ENCODE peak calls at places on chromosomes 1 and 21, in five cellular contexts. D is breast epithelium; S is mammary epithelial cell; W is sigmoid colon; Y is CD4-positive, CD25-positive, alpha-beta regulatory T cell. L is an unnamed sample.

GRCh38 chr1:5847013-5847654 is 145.1 kb downstream of the NPHP4 start:
- DNase-seq in S (no peak), D (no peak), W (no peak), Y (no peak), L (no peak)

GRCh38 chr1:56362994-56363770 is 216.2 kb downstream of the PLPP3 start:
- DNase-seq in S (no peak), D (no peak), W (no peak), Y (no peak), L (no peak)

GRCh38 chr1:99557556-99558256 is 88.2 kb upstream of the PALMD start:
- DNase-seq in S (peak; percentile 81), D (no peak), W (no peak), Y (no peak), L (no peak)

GRCh38 chr1:36224537-36225297 is 474 bp downstream of the THRAP3 start:
- DNase-seq in S (peak; percentile 87), Y (no peak), D (no peak), W (peak; percentile 92), L (peak; percentile 83)

GRCh38 chr1:78760858-78761257 is 111.2 kb downstream of the IFI44 start:
- DNase-seq in D (no peak), Y (no peak), W (no peak), S (no peak), L (no peak)

GRCh38 chr1:32321712-32322291 is 14.2 kb downstream of the MARCKSL1 start:
- DNase-seq in S (no peak), W (peak; percentile 14), Y (no peak), D (no peak), L (no peak)

GRCh38 chr1:55428944-55429931 is 214.1 kb upstream of the USP24 start:
- DNase-seq in D (peak; percentile 19), S (peak; percentile 95), W (peak; percentile 70), Y (no peak), L (no peak)

GRCh38 chr1:3063379-3064295 is 5.4 kb upstream of the PRDM16 start:
- DNase-seq in D (no peak), Y (no peak), W (peak; percentile 56), S (no peak), L (no peak)

GRCh38 chr1:117631761-117632160 is 25.9 kb downstream of the TENT5C start:
- DNase-seq in S (no peak), D (no peak), W (no peak), Y (no peak), L (no peak)

GRCh38 chr1:53956308-53957168 is 10.4 kb downstream of the LRRC42 start:
- DNase-seq in Y (no peak), S (peak; percentile 14), W (no peak), D (no peak), L (no peak)
- H3K27ac ChIP-seq in Y (no peak overlapping the region), S (peak overlapping the region; percentile 82), W (peak overlapping the region; percentile 24), D (peak overlapping the region; percentile 64), L (no peak overlapping the region)

DNA sequence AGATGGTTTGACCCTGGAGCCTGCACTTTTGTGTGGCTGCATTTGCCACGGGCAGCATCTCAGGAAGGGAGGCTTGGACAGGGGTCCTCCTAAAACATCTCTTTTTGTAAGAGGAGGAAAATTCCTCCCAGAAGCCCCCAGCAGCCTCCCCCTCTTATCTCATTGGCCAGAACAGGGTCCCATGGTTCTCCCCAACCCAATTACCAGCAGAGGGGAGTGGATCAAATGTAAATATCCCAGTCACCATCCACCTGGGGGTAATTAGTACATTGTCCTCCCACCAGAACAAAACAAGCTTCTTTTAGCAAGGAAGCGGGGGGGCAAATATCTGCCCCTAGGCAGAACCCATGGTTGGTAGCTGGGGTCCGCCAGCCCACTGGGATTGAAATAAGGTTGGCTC is 44.7 kb upstream of the TENT5B start:
- DNase-seq in D (no peak), Y (no peak), S (no peak), W (no peak), L (no peak)
- H3K27ac ChIP-seq in D (peak overlapping the region; percentile 86), Y (no peak overlapping the region), S (no peak overlapping the region), W (peak overlapping the region; percentile 44), L (no peak overlapping the region)

DNA sequence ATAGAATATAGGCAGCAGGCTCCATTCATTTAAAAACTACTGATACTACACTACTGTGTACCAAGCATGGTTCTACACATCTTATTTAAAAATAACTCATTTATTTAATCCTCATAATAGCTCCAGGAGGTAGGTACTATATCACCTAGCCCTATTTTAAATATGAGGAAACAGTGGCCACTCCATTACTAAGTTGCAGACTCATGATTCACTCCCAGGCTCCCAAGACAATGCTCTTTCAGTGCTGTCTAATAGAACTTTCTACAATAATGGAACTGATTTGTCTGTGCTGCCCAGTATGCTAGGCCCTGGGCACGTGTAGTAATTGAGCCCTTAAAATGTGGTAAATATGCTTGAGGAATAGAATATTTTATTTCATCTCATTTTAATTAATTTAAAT is 357.1 kb downstream of the LTN1 start:
- DNase-seq in W (no peak), Y (no peak), S (peak; percentile 37), D (no peak), L (no peak)
- H3K27ac ChIP-seq in W (no peak overlapping the region), Y (no peak overlapping the region), S (peak overlapping the region; percentile 98), D (no peak overlapping the region), L (no peak overlapping the region)

GRCh38 chr1:110348050-110348449 is 8.9 kb downstream of the RBM15 start:
- DNase-seq in S (no peak), Y (no peak), D (no peak), W (no peak), L (no peak)

GRCh38 chr1:110348771-110349170 is 9.6 kb downstream of the RBM15 start:
- DNase-seq in W (no peak), Y (no peak), S (no peak), D (no peak), L (no peak)

GRCh38 chr1:110347182-110347893 is 8.2 kb downstream of the RBM15 start:
- DNase-seq in S (no peak), Y (no peak), W (no peak), D (no peak), L (no peak)

GRCh38 chr1:110346690-110347089 is 7.5 kb downstream of the RBM15 start:
- DNase-seq in S (no peak), Y (no peak), D (no peak), W (no peak), L (no peak)

GRCh38 chr1:110350360-110350759 is 11.2 kb downstream of the RBM15 start:
- DNase-seq in D (no peak), Y (no peak), S (no peak), W (no peak), L (no peak)
- H3K27ac ChIP-seq in D (no peak overlapping the region), Y (no peak overlapping the region), S (no peak overlapping the region), W (no peak overlapping the region), L (no peak overlapping the region)

GRCh38 chr1:218676991-218677390 is 331.9 kb downstream of the TGFB2 start:
- DNase-seq in D (no peak), W (no peak), S (no peak), Y (no peak), L (no peak)

GRCh38 chr1:218674280-218674773 is 329.2 kb downstream of the TGFB2 start:
- DNase-seq in S (no peak), W (no peak), D (no peak), Y (no peak), L (no peak)

GRCh38 chr1:218683224-218683623 is 338.1 kb downstream of the TGFB2 start:
- DNase-seq in W (no peak), Y (no peak), S (no peak), D (no peak), L (no peak)

GRCh38 chr1:218679391-218679790 is 334.3 kb downstream of the TGFB2 start:
- DNase-seq in Y (no peak), D (no peak), S (no peak), W (no peak), L (no peak)

DNA sequence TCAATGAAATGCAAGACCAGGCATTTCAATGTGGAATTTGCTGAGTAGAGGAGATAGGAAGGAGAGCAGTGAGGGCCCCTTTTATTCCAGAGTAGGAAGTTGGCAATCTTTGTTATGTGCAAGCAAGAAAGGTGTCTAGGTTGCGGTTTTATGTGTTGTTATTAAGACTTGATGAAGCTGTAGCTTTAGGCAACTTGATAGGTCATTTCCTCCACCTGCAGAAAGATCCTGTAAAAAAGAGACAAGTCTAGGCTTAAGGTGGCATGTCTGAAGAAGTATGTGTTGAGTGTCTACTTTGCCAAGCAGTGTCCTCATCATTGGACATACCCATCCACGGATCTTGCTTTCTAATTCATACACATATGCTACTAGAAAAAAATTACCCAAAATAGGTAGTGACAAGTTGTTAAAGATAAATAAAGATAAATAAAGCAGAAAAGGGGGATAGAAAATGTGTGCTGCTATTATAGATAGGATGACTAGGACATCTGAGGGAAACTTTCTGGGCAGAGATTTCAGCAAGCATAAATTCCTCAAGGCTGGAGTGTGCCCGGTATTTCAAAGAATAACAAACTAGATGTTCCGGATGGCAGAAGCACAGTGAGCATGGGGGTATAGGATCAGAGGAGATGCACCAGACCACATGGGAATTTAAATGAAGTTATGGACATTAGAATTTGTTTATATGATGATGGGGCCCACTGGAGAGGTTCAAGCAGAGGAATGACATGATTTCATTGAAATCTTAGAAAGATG is 335.0 kb downstream of the TGFB2 start:
- DNase-seq in S (peak; percentile 63), D (no peak), Y (no peak), W (no peak), L (no peak)
- H3K27ac ChIP-seq in S (peak overlapping the region; percentile 76), D (no peak overlapping the region), Y (no peak overlapping the region), W (peak overlapping the region; percentile 25), L (no peak overlapping the region)

GRCh38 chr21:44695176-44695575 is 1.8 kb upstream of the KRTAP10-12 start:
- DNase-seq in D (no peak), Y (no peak), W (no peak), S (no peak), L (no peak)
- H3K27ac ChIP-seq in D (no peak overlapping the region), Y (no peak overlapping the region), W (no peak overlapping the region), S (no peak overlapping the region), L (no peak overlapping the region)

GRCh38 chr1:39827201-39827600 is 38.5 kb upstream of the BMP8B start:
- DNase-seq in D (no peak), Y (no peak), W (no peak), S (no peak), L (no peak)

GRCh38 chr1:39828734-39829133 is 40.1 kb upstream of the BMP8B start:
- DNase-seq in D (no peak), Y (no peak), W (no peak), S (peak; percentile 27), L (no peak)

GRCh38 chr1:39822146-39822545 is 33.5 kb upstream of the BMP8B start:
- DNase-seq in W (no peak), Y (no peak), D (no peak), S (no peak), L (no peak)

GRCh38 chr1:39826583-39826982 is 37.9 kb upstream of the BMP8B start:
- DNase-seq in S (no peak), D (no peak), W (no peak), Y (no peak), L (no peak)

GRCh38 chr1:39825432-39825941 is 36.8 kb upstream of the BMP8B start:
- DNase-seq in S (no peak), W (no peak), Y (no peak), D (no peak), L (no peak)
- H3K27ac ChIP-seq in S (no peak overlapping the region), W (no peak overlapping the region), Y (no peak overlapping the region), D (no peak overlapping the region), L (no peak overlapping the region)

GRCh38 chr1:161718559-161719324 is 2.6 kb upstream of the FCRLB start:
- DNase-seq in S (no peak), D (no peak), W (no peak), Y (no peak), L (no peak)
- H3K27ac ChIP-seq in S (no peak overlapping the region), D (no peak overlapping the region), W (no peak overlapping the region), Y (no peak overlapping the region), L (no peak overlapping the region)

GRCh38 chr1:66525086-66525485 is 8.9 kb upstream of the SGIP1 start:
- DNase-seq in Y (no peak), D (no peak), W (no peak), S (no peak), L (no peak)
- H3K27ac ChIP-seq in Y (no peak overlapping the region), D (no peak overlapping the region), W (no peak overlapping the region), S (no peak overlapping the region), L (no peak overlapping the region)

L was measured in substantia nigra.